ENCODE peak calls at places on chromosomes 11 and 22, in five cellular contexts. A is A549, I is fibroblast of lung, K is NCI-H748 treated with DMSO at 0.1 percent for 48 hours, B is ovary. O is an unnamed sample.

GRCh38 chr22:49921508-49922278 is 3.3 kb downstream of the CRELD2 start:
- DNase-seq in B (no peak), I (no peak), K (no peak), A (no peak), O (no peak)

GRCh38 chr11:95296621-95297025 is 65.6 kb upstream of the SESN3 start:
- DNase-seq in B (no peak), K (no peak), I (peak; percentile 45), A (no peak), O (no peak)

GRCh38 chr11:66006134-66006890 is 4.0 kb downstream of the BANF1 start:
- DNase-seq in B (no peak), K (no peak), I (no peak), A (no peak), O (no peak)

GRCh38 chr11:8251767-8252295 is 11.8 kb downstream of the LMO1 start:
- DNase-seq in B (peak; percentile 7), I (no peak), A (no peak), K (no peak), O (no peak)

GRCh38 chr11:61694971-61695706 is 14.9 kb downstream of the DAGLA start:
- DNase-seq in B (no peak), A (no peak), I (no peak), K (no peak), O (no peak)

GRCh38 chr22:36027579-36027959 is 1.1 kb downstream of the RBFOX2 start:
- DNase-seq in B (no peak), I (no peak), K (no peak), A (no peak), O (no peak)

GRCh38 chr22:49290711-49291110 is 537.0 kb downstream of the BRD1 start:
- DNase-seq in K (no peak), B (no peak), A (no peak), I (no peak), O (no peak)

GRCh38 chr11:91664521-91664920 is 560.1 kb upstream of the FAT3 start:
- DNase-seq in K (peak; percentile 60), B (no peak), A (peak; percentile 43), I (no peak), O (no peak)

GRCh38 chr22:50192056-50192824 is 6.5 kb downstream of the TRABD start:
- DNase-seq in K (no peak), B (no peak), I (no peak), A (no peak), O (no peak)

GRCh38 chr11:4697583-4697982 is at the start of gene OR51E2:
- DNase-seq in A (no peak), K (peak; percentile 56), I (peak; percentile 28), B (no peak), O (peak; percentile 42)

GRCh38 chr11:19187101-19187500 is 14.7 kb downstream of the CSRP3 start:
- DNase-seq in B (no peak), I (peak; percentile 41), K (no peak), A (no peak), O (no peak)

GRCh38 chr11:47366020-47366490 is 12.3 kb downstream of the SPI1 start:
- DNase-seq in K (no peak), I (no peak), A (no peak), B (no peak), O (no peak)